ENCODE peak calls at places on chromosomes 16 and 17, in five cellular contexts. P is thoracic aorta; O is dermis microvascular lymphatic vessel endothelial cell; V is activated B cell treated with CpG ODN at 0.5 μM for 24 hours; B is CD8-positive, alpha-beta T cell. E is an unnamed sample.

GRCh38 chr17:45042346-45043120 is 8.9 kb downstream of the DCAKD start:
- DNase-seq in O (no peak), P (no peak), V (no peak), B (no peak), E (no peak)

GRCh38 chr16:19400709-19401108 is 17.0 kb upstream of the TMC5 start:
- DNase-seq in V (no peak), B (no peak), O (no peak), P (no peak), E (no peak)

GRCh38 chr16:56316545-56316944 is 108.8 kb downstream of the AMFR start:
- DNase-seq in V (no peak), P (no peak), O (no peak), B (no peak), E (no peak)

GRCh38 chr16:28984619-28985135 is at the start of gene LAT:
- DNase-seq in B (peak; percentile 85), P (no peak), V (no peak), O (peak; percentile 34), E (peak; percentile 82)

GRCh38 chr17:77455111-77455877 is 314.5 kb downstream of the SEC14L1 start:
- DNase-seq in B (no peak), P (no peak), O (no peak), V (no peak), E (no peak)

GRCh38 chr17:83144421-83145357 is 65.3 kb downstream of the METRNL start:
- DNase-seq in P (no peak), B (no peak), V (no peak), O (no peak), E (no peak)

GRCh38 chr16:65180986-65181710 is 59.3 kb upstream of the CDH11 start:
- DNase-seq in O (no peak), B (no peak), V (no peak), P (no peak), E (no peak)

GRCh38 chr17:66348605-66349165 is 46.3 kb downstream of the PRKCA start:
- DNase-seq in P (no peak), B (no peak), V (no peak), O (peak; percentile 79), E (no peak)

GRCh38 chr16:51900221-51900780 is 646.6 kb downstream of the TOX3 start:
- DNase-seq in O (no peak), P (no peak), B (no peak), V (no peak), E (no peak)

GRCh38 chr17:42142371-42142896 is 12.4 kb downstream of the RAB5C start:
- DNase-seq in P (no peak), V (no peak), B (no peak), O (no peak), E (no peak)

GRCh38 chr16:85733155-85733838 is 17.6 kb downstream of the C16orf74 start:
- DNase-seq in V (no peak), B (no peak), P (no peak), O (no peak), E (no peak)

GRCh38 chr16:35510701-35511100 is 2051.3 kb downstream of the TP53TG3F start:
- DNase-seq in O (no peak), V (no peak), P (no peak), B (no peak), E (no peak)

GRCh38 chr16:22233050-22233405 is 26.9 kb downstream of the EEF2K start:
- DNase-seq in O (no peak), B (no peak), V (no peak), P (no peak), E (no peak)

GRCh38 chr17:11935734-11936406 is 61.4 kb downstream of the ZNF18 start:
- DNase-seq in V (no peak), B (no peak), P (no peak), O (peak; percentile 45), E (no peak)

GRCh38 chr16:4486126-4486893 is 10.1 kb downstream of the HMOX2 start:
- DNase-seq in B (no peak), V (no peak), O (no peak), P (no peak), E (no peak)

GRCh38 chr16:25031132-25031440 is 15.9 kb upstream of the ARHGAP17 start:
- DNase-seq in P (no peak), B (no peak), O (no peak), V (no peak), E (no peak)

GRCh38 chr16:9441021-9441420 is 349.6 kb downstream of the HAPSTR1 start:
- DNase-seq in P (no peak), B (no peak), V (no peak), O (no peak), E (no peak)

GRCh38 chr16:70685061-70685937 is 554 bp downstream of the MTSS2 start:
- DNase-seq in O (no peak), V (no peak), P (no peak), B (peak; percentile 21), E (no peak)

GRCh38 chr17:49111934-49112333 is 20.6 kb upstream of the B4GALNT2 start:
- DNase-seq in O (no peak), B (no peak), P (no peak), V (no peak), E (no peak)

GRCh38 chr16:30144017-30144416 is 21.0 kb upstream of the MAPK3 start:
- DNase-seq in O (no peak), B (no peak), P (no peak), V (no peak), E (no peak)

GRCh38 chr17:82709024-82709675 is 7.4 kb upstream of the FN3KRP start:
- DNase-seq in B (no peak), O (no peak), P (no peak), V (no peak), E (no peak)

E was measured in immature natural killer cell.